ENCODE peak calls at places on chromosomes 2 and 18, in four cellular contexts. One of them, this sample, is unnamed.

GRCh38 chr18:62894681-62895390 is 179.5 kb downstream of the PHLPP1 start:
- DNase-seq in hepatocyte: no peak
- DNase-seq in ELF-1: no peak
- DNase-seq in SHP77: no peak
- DNase-seq in this sample: no peak

GRCh38 chr18:35571138-35571537 is 10.4 kb upstream of the GALNT1 start:
- DNase-seq in hepatocyte: no peak
- DNase-seq in ELF-1: no peak
- DNase-seq in SHP77: no peak
- DNase-seq in this sample: no peak

GRCh38 chr18:44895176-44895798 is 214.6 kb downstream of the SETBP1 start:
- DNase-seq in hepatocyte: peak
- DNase-seq in ELF-1: peak
- DNase-seq in SHP77: peak
- DNase-seq in this sample: peak

GRCh38 chr2:96939415-96939814 is 47.0 kb downstream of the FAM178B start:
- DNase-seq in ELF-1: no peak
- DNase-seq in hepatocyte: no peak
- DNase-seq in SHP77: no peak
- DNase-seq in this sample: no peak

GRCh38 chr2:31107588-31108300 is 30.5 kb downstream of the GALNT14 start:
- DNase-seq in SHP77: no peak
- DNase-seq in hepatocyte: peak
- DNase-seq in ELF-1: peak
- DNase-seq in this sample: peak

GRCh38 chr2:120751553-120751952 is 15.9 kb downstream of the GLI2 start:
- DNase-seq in hepatocyte: no peak
- DNase-seq in ELF-1: no peak
- DNase-seq in SHP77: no peak
- DNase-seq in this sample: no peak

GRCh38 chr2:18889565-18890332 is 300.4 kb upstream of the NT5C1B start:
- DNase-seq in SHP77: no peak
- DNase-seq in ELF-1: no peak
- DNase-seq in hepatocyte: no peak
- DNase-seq in this sample: no peak

GRCh38 chr2:171703574-171704347 is 16.5 kb downstream of the DYNC1I2 start:
- DNase-seq in ELF-1: no peak
- DNase-seq in hepatocyte: peak
- DNase-seq in SHP77: peak
- DNase-seq in this sample: peak

GRCh38 chr2:149050188-149050587 is 11.7 kb downstream of the LYPD6B start:
- DNase-seq in hepatocyte: no peak
- DNase-seq in ELF-1: no peak
- DNase-seq in SHP77: no peak
- DNase-seq in this sample: no peak

GRCh38 chr2:112626604-112627059 is 19.1 kb upstream of the SLC20A1 start:
- DNase-seq in hepatocyte: peak
- DNase-seq in SHP77: peak
- DNase-seq in ELF-1: peak
- DNase-seq in this sample: peak

GRCh38 chr2:41409328-41409727 is 638.5 kb upstream of the PKDCC start:
- DNase-seq in hepatocyte: no peak
- DNase-seq in SHP77: no peak
- DNase-seq in ELF-1: no peak
- DNase-seq in this sample: no peak

GRCh38 chr2:131130298-131130596 is 25.1 kb downstream of the PLEKHB2 start:
- DNase-seq in hepatocyte: no peak
- DNase-seq in SHP77: no peak
- DNase-seq in ELF-1: no peak
- DNase-seq in this sample: no peak

GRCh38 chr2:36708119-36708741 is 11.7 kb downstream of the VIT start:
- DNase-seq in ELF-1: no peak
- DNase-seq in SHP77: no peak
- DNase-seq in hepatocyte: no peak
- DNase-seq in this sample: no peak

GRCh38 chr18:58150772-58151171 is 106.7 kb downstream of the NEDD4L start:
- DNase-seq in hepatocyte: no peak
- DNase-seq in SHP77: no peak
- DNase-seq in ELF-1: no peak
- DNase-seq in this sample: no peak

GRCh38 chr2:242085941-242086621 is 216.6 kb downstream of the RTP5 start:
- DNase-seq in ELF-1: no peak
- DNase-seq in hepatocyte: no peak
- DNase-seq in SHP77: no peak
- DNase-seq in this sample: no peak

GRCh38 chr2:127355407-127356008 is 32.3 kb downstream of the MAP3K2 start:
- DNase-seq in SHP77: peak
- DNase-seq in ELF-1: no peak
- DNase-seq in hepatocyte: no peak
- DNase-seq in this sample: no peak

GRCh38 chr2:58569460-58570185 is 328.5 kb upstream of the FANCL start:
- DNase-seq in ELF-1: no peak
- DNase-seq in hepatocyte: peak
- DNase-seq in SHP77: no peak
- DNase-seq in this sample: no peak

GRCh38 chr2:235432741-235433520 is 60.9 kb upstream of the AGAP1 start:
- DNase-seq in hepatocyte: no peak
- DNase-seq in ELF-1: no peak
- DNase-seq in SHP77: peak
- DNase-seq in this sample: no peak